ENCODE peak calls at places on chromosomes 3 and 15, in six cellular contexts. One of them, this sample, is unnamed.

GRCh38 chr15:39456582-39457330 is 124.1 kb upstream of the THBS1 start:
- DNase-seq in gastrocnemius medialis: no peak
- DNase-seq in body of pancreas: peak; percentile 35
- DNase-seq in Peyer's patch: no peak
- DNase-seq in CD8-positive, alpha-beta T cell: no peak
- DNase-seq in small intestine: no peak
- DNase-seq in this sample: no peak

GRCh38 chr15:47337836-47338235 is 379.5 kb upstream of the SEMA6D start:
- DNase-seq in Peyer's patch: no peak
- DNase-seq in gastrocnemius medialis: no peak
- DNase-seq in body of pancreas: no peak
- DNase-seq in small intestine: no peak
- DNase-seq in CD8-positive, alpha-beta T cell: no peak
- DNase-seq in this sample: no peak

GRCh38 chr3:53900666-53901331 is 9.1 kb upstream of the SELENOK start:
- DNase-seq in small intestine: peak; percentile 53
- DNase-seq in Peyer's patch: no peak
- DNase-seq in gastrocnemius medialis: no peak
- DNase-seq in CD8-positive, alpha-beta T cell: no peak
- DNase-seq in body of pancreas: no peak
- DNase-seq in this sample: no peak

GRCh38 chr15:52180196-52180835 is 10.9 kb downstream of the GNB5 start:
- DNase-seq in CD8-positive, alpha-beta T cell: peak; percentile 37
- DNase-seq in body of pancreas: no peak
- DNase-seq in small intestine: no peak
- DNase-seq in Peyer's patch: peak; percentile 73
- DNase-seq in gastrocnemius medialis: no peak
- DNase-seq in this sample: peak; percentile 36

GRCh38 chr3:63167113-63167512 is 111.0 kb upstream of the SYNPR start:
- DNase-seq in small intestine: no peak
- DNase-seq in gastrocnemius medialis: no peak
- DNase-seq in body of pancreas: no peak
- DNase-seq in Peyer's patch: no peak
- DNase-seq in CD8-positive, alpha-beta T cell: no peak
- DNase-seq in this sample: no peak

GRCh38 chr15:67158367-67158766 is 93.0 kb downstream of the SMAD3 start:
- DNase-seq in Peyer's patch: peak; percentile 44
- DNase-seq in small intestine: no peak
- DNase-seq in body of pancreas: no peak
- DNase-seq in gastrocnemius medialis: peak; percentile 49
- DNase-seq in CD8-positive, alpha-beta T cell: no peak
- DNase-seq in this sample: no peak

GRCh38 chr3:122874116-122874515 is 79.2 kb downstream of the SLC49A4 start:
- DNase-seq in gastrocnemius medialis: no peak
- DNase-seq in CD8-positive, alpha-beta T cell: no peak
- DNase-seq in Peyer's patch: no peak
- DNase-seq in small intestine: no peak
- DNase-seq in body of pancreas: no peak
- DNase-seq in this sample: no peak

GRCh38 chr3:113183748-113184661 is 27.4 kb upstream of the BOC start:
- DNase-seq in body of pancreas: no peak
- DNase-seq in Peyer's patch: no peak
- DNase-seq in CD8-positive, alpha-beta T cell: no peak
- DNase-seq in small intestine: no peak
- DNase-seq in gastrocnemius medialis: no peak
- DNase-seq in this sample: no peak

GRCh38 chr3:13144163-13145023 is 71.2 kb upstream of the IQSEC1 start:
- DNase-seq in CD8-positive, alpha-beta T cell: no peak
- DNase-seq in gastrocnemius medialis: peak; percentile 71
- DNase-seq in body of pancreas: peak; percentile 7
- DNase-seq in Peyer's patch: peak; percentile 32
- DNase-seq in small intestine: no peak
- DNase-seq in this sample: no peak

GRCh38 chr15:39124155-39124924 is 456.5 kb upstream of the THBS1 start:
- DNase-seq in small intestine: peak; percentile 64
- DNase-seq in Peyer's patch: peak; percentile 82
- DNase-seq in gastrocnemius medialis: no peak
- DNase-seq in body of pancreas: no peak
- DNase-seq in CD8-positive, alpha-beta T cell: no peak
- DNase-seq in this sample: no peak

GRCh38 chr15:69082041-69082502 is 67.6 kb downstream of the NOX5 start:
- DNase-seq in gastrocnemius medialis: peak; percentile 43
- DNase-seq in Peyer's patch: no peak
- DNase-seq in body of pancreas: peak; percentile 21
- DNase-seq in small intestine: no peak
- DNase-seq in CD8-positive, alpha-beta T cell: no peak
- DNase-seq in this sample: no peak

GRCh38 chr15:54850101-54850500 is 346.6 kb downstream of the RSL24D1 start:
- DNase-seq in body of pancreas: no peak
- DNase-seq in gastrocnemius medialis: no peak
- DNase-seq in Peyer's patch: no peak
- DNase-seq in CD8-positive, alpha-beta T cell: no peak
- DNase-seq in small intestine: no peak
- DNase-seq in this sample: no peak

GRCh38 chr15:101525087-101525669 is 35.7 kb upstream of the PCSK6 start:
- DNase-seq in small intestine: no peak
- DNase-seq in Peyer's patch: no peak
- DNase-seq in CD8-positive, alpha-beta T cell: no peak
- DNase-seq in gastrocnemius medialis: no peak
- DNase-seq in body of pancreas: no peak
- DNase-seq in this sample: no peak

GRCh38 chr3:60456180-60456579 is 795.1 kb downstream of the FHIT start:
- DNase-seq in Peyer's patch: no peak
- DNase-seq in gastrocnemius medialis: no peak
- DNase-seq in body of pancreas: no peak
- DNase-seq in small intestine: no peak
- DNase-seq in CD8-positive, alpha-beta T cell: no peak
- DNase-seq in this sample: no peak

GRCh38 chr3:185188816-185189215 is 36.0 kb upstream of the C3orf70 start:
- DNase-seq in small intestine: no peak
- DNase-seq in gastrocnemius medialis: no peak
- DNase-seq in Peyer's patch: no peak
- DNase-seq in body of pancreas: no peak
- DNase-seq in CD8-positive, alpha-beta T cell: no peak
- DNase-seq in this sample: no peak

GRCh38 chr3:188830955-188831354 is 340.8 kb upstream of the TPRG1 start:
- DNase-seq in Peyer's patch: no peak
- DNase-seq in small intestine: no peak
- DNase-seq in gastrocnemius medialis: no peak
- DNase-seq in body of pancreas: no peak
- DNase-seq in CD8-positive, alpha-beta T cell: no peak
- DNase-seq in this sample: no peak

GRCh38 chr15:44537728-44538240 is 837 bp downstream of the EIF3J start:
- DNase-seq in Peyer's patch: no peak
- DNase-seq in CD8-positive, alpha-beta T cell: no peak
- DNase-seq in gastrocnemius medialis: no peak
- DNase-seq in body of pancreas: no peak
- DNase-seq in small intestine: no peak
- DNase-seq in this sample: peak; percentile 14

GRCh38 chr15:78977091-78977571 is 32.3 kb upstream of the CTSH start:
- DNase-seq in Peyer's patch: no peak
- DNase-seq in small intestine: no peak
- DNase-seq in body of pancreas: no peak
- DNase-seq in gastrocnemius medialis: no peak
- DNase-seq in CD8-positive, alpha-beta T cell: no peak
- DNase-seq in this sample: no peak

GRCh38 chr3:187870360-187871203 is 125.3 kb upstream of the BCL6 start:
- DNase-seq in Peyer's patch: no peak
- DNase-seq in body of pancreas: no peak
- DNase-seq in CD8-positive, alpha-beta T cell: no peak
- DNase-seq in small intestine: no peak
- DNase-seq in gastrocnemius medialis: no peak
- DNase-seq in this sample: no peak

GRCh38 chr3:157101470-157101869 is 58.5 kb downstream of the CCNL1 start:
- DNase-seq in small intestine: no peak
- DNase-seq in CD8-positive, alpha-beta T cell: no peak
- DNase-seq in Peyer's patch: no peak
- DNase-seq in body of pancreas: no peak
- DNase-seq in gastrocnemius medialis: no peak
- DNase-seq in this sample: no peak

GRCh38 chr15:65650312-65651041 is 28.7 kb downstream of the SLC24A1 start:
- DNase-seq in Peyer's patch: no peak
- DNase-seq in CD8-positive, alpha-beta T cell: no peak
- DNase-seq in gastrocnemius medialis: no peak
- DNase-seq in small intestine: no peak
- DNase-seq in body of pancreas: no peak
- DNase-seq in this sample: no peak

GRCh38 chr3:187713504-187713903 is 11.1 kb upstream of the RTP2 start:
- DNase-seq in small intestine: peak; percentile 66
- DNase-seq in CD8-positive, alpha-beta T cell: no peak
- DNase-seq in body of pancreas: no peak
- DNase-seq in Peyer's patch: no peak
- DNase-seq in gastrocnemius medialis: no peak
- DNase-seq in this sample: peak; percentile 10

GRCh38 chr3:153925826-153926514 is 195.2 kb upstream of the ARHGEF26 start:
- DNase-seq in body of pancreas: no peak
- DNase-seq in gastrocnemius medialis: no peak
- DNase-seq in Peyer's patch: no peak
- DNase-seq in CD8-positive, alpha-beta T cell: no peak
- DNase-seq in small intestine: no peak
- DNase-seq in this sample: no peak

GRCh38 chr3:46504780-46505179 is 7.0 kb downstream of the RTP3 start:
- DNase-seq in Peyer's patch: no peak
- DNase-seq in CD8-positive, alpha-beta T cell: no peak
- DNase-seq in small intestine: no peak
- DNase-seq in body of pancreas: no peak
- DNase-seq in gastrocnemius medialis: no peak
- DNase-seq in this sample: peak; percentile 3

GRCh38 chr3:49606427-49606826 is 52.1 kb downstream of the BSN start:
- DNase-seq in body of pancreas: no peak
- DNase-seq in small intestine: no peak
- DNase-seq in CD8-positive, alpha-beta T cell: no peak
- DNase-seq in gastrocnemius medialis: no peak
- DNase-seq in Peyer's patch: peak; percentile 29
- DNase-seq in this sample: no peak

GRCh38 chr3:100586832-100587231 is 22.6 kb upstream of the ADGRG7 start:
- DNase-seq in gastrocnemius medialis: no peak
- DNase-seq in CD8-positive, alpha-beta T cell: no peak
- DNase-seq in body of pancreas: no peak
- DNase-seq in Peyer's patch: no peak
- DNase-seq in small intestine: no peak
- DNase-seq in this sample: no peak

GRCh38 chr15:77614251-77614806 is 18.4 kb downstream of the LINGO1 start:
- DNase-seq in Peyer's patch: no peak
- DNase-seq in CD8-positive, alpha-beta T cell: no peak
- DNase-seq in gastrocnemius medialis: no peak
- DNase-seq in small intestine: no peak
- DNase-seq in body of pancreas: no peak
- DNase-seq in this sample: no peak
- H3K4me1 ChIP-seq in Peyer's patch: no peaks in the 10 kb centered on the region
- H3K4me1 ChIP-seq in CD8-positive, alpha-beta T cell: no peaks in the 10 kb centered on the region
- H3K4me1 ChIP-seq in gastrocnemius medialis: no peaks in the 10 kb centered on the region
- H3K4me1 ChIP-seq in small intestine: no peaks in the 10 kb centered on the region
- H3K4me1 ChIP-seq in body of pancreas: peaks cover 11% of the 10 kb centered on the region
- H3K4me1 ChIP-seq in this sample: no peaks in the 10 kb centered on the region

GRCh38 chr15:63502843-63503738 is 1.3 kb upstream of the USP3 start:
- DNase-seq in small intestine: peak; percentile 98
- DNase-seq in Peyer's patch: peak; percentile 97
- DNase-seq in body of pancreas: peak; percentile 97
- DNase-seq in CD8-positive, alpha-beta T cell: peak; percentile 53
- DNase-seq in gastrocnemius medialis: peak; percentile 87
- DNase-seq in this sample: peak; percentile 73

GRCh38 chr15:63505842-63506222 is 1.4 kb downstream of the USP3 start:
- DNase-seq in body of pancreas: no peak
- DNase-seq in Peyer's patch: no peak
- DNase-seq in small intestine: no peak
- DNase-seq in CD8-positive, alpha-beta T cell: no peak
- DNase-seq in gastrocnemius medialis: no peak
- DNase-seq in this sample: no peak

GRCh38 chr15:63504979-63505841 is 817 bp downstream of the USP3 start:
- DNase-seq in gastrocnemius medialis: peak; percentile 64
- DNase-seq in Peyer's patch: peak; percentile 90
- DNase-seq in small intestine: peak; percentile 80
- DNase-seq in body of pancreas: peak; percentile 78
- DNase-seq in CD8-positive, alpha-beta T cell: no peak
- DNase-seq in this sample: peak; percentile 66

GRCh38 chr15:63503739-63504246 is 600 bp upstream of the USP3 start:
- DNase-seq in small intestine: peak; percentile 93
- DNase-seq in Peyer's patch: peak; percentile 92
- DNase-seq in gastrocnemius medialis: peak; percentile 77
- DNase-seq in CD8-positive, alpha-beta T cell: peak; percentile 77
- DNase-seq in body of pancreas: peak; percentile 75
- DNase-seq in this sample: peak; percentile 82

GRCh38 chr15:63504247-63504978 is at the start of gene USP3:
- DNase-seq in gastrocnemius medialis: peak; percentile 95
- DNase-seq in body of pancreas: peak; percentile 96
- DNase-seq in small intestine: peak; percentile 93
- DNase-seq in CD8-positive, alpha-beta T cell: peak; percentile 95
- DNase-seq in Peyer's patch: peak; percentile 97
- DNase-seq in this sample: peak; percentile 86
- H3K4me1 ChIP-seq in gastrocnemius medialis: peaks cover 54% of the 10 kb centered on the region
- H3K4me1 ChIP-seq in body of pancreas: peaks cover 72% of the 10 kb centered on the region
- H3K4me1 ChIP-seq in small intestine: peaks cover 22% of the 10 kb centered on the region
- H3K4me1 ChIP-seq in CD8-positive, alpha-beta T cell: peaks cover 77% of the 10 kb centered on the region
- H3K4me1 ChIP-seq in Peyer's patch: peaks cover 72% of the 10 kb centered on the region
- H3K4me1 ChIP-seq in this sample: peaks cover 80% of the 10 kb centered on the region

DNA sequence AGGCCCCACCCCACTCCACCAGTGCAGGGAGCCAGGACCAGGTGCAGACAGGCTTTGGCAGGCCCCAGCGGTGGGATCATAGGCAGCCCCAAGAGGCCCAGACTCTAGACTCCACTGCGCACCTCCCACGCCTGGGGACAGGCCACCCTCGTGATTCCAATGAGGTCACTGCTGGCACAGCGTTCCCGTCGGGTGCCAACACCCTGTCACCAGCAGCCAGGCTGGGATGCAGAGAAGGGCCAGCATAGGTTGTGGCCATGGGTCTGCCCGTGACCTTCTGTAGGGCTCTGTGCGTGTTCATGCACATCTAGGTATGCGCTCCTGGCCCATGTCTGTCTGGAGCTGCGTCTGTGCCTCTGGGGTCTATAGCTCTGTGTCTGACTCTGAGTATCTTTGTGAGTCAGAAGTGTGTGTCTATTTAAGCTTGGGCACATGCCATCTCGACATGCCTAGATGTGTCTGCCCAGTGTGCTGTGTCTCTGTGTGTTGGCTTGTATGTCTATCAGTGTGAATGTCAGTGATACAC is 13.0 kb downstream of the VIPR1 start:
- DNase-seq in body of pancreas: peak; percentile 75
- DNase-seq in gastrocnemius medialis: no peak
- DNase-seq in CD8-positive, alpha-beta T cell: no peak
- DNase-seq in Peyer's patch: peak; percentile 81
- DNase-seq in small intestine: peak; percentile 86
- DNase-seq in this sample: no peak
- H3K4me1 ChIP-seq in body of pancreas: no peaks in the 10 kb centered on the region
- H3K4me1 ChIP-seq in gastrocnemius medialis: no peaks in the 10 kb centered on the region
- H3K4me1 ChIP-seq in CD8-positive, alpha-beta T cell: peaks cover 39% of the 10 kb centered on the region
- H3K4me1 ChIP-seq in Peyer's patch: peaks cover 60% of the 10 kb centered on the region
- H3K4me1 ChIP-seq in small intestine: peaks cover 3% of the 10 kb centered on the region
- H3K4me1 ChIP-seq in this sample: peaks cover 19% of the 10 kb centered on the region

DNA sequence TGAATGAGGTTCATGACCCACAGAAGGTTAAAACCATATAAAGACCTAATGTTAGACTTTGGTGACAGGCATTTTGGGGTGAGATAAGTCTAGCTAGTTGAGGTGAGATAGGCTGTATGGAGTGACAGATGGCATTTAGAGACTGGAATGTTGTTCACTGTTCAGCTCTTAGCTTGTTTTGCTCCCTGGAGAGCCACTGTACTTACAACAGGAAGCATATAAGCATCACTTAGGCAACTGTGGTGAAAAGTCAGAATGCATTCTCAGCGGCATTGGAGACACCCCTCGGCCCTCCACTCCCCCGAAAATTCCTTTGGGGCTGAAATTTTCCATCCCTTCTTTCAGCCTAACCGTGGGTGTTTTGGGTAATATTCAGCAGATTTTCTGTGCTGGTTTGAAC is 73.4 kb downstream of the SLCO3A1 start:
- DNase-seq in body of pancreas: no peak
- DNase-seq in gastrocnemius medialis: no peak
- DNase-seq in small intestine: no peak
- DNase-seq in CD8-positive, alpha-beta T cell: no peak
- DNase-seq in Peyer's patch: no peak
- DNase-seq in this sample: no peak
- H3K4me1 ChIP-seq in body of pancreas: peaks cover 17% of the 10 kb centered on the region
- H3K4me1 ChIP-seq in gastrocnemius medialis: peaks cover 36% of the 10 kb centered on the region
- H3K4me1 ChIP-seq in small intestine: peaks cover 9% of the 10 kb centered on the region
- H3K4me1 ChIP-seq in CD8-positive, alpha-beta T cell: no peaks in the 10 kb centered on the region
- H3K4me1 ChIP-seq in Peyer's patch: peaks cover 15% of the 10 kb centered on the region
- H3K4me1 ChIP-seq in this sample: peaks cover 9% of the 10 kb centered on the region